ENCODE peak calls at places on chromosomes 2 and 18, in eight cellular contexts. C, B, U, G, A, R, E and Y are unnamed samples. For H3K9me3, the result is how much of the 10 kb centered on the place peaks cover.

GRCh38 chr2:172092716-172093415 is 7.6 kb downstream of the DLX1 start:
- DNase-seq in C (no peak), B (no peak), U (no peak), G (no peak), A (no peak), R (no peak), E (no peak), Y (no peak)

GRCh38 chr2:207133493-207133861 is 32.3 kb downstream of the KLF7 start:
- DNase-seq in C (peak), B (no peak), U (no peak), G (no peak), A (no peak), R (no peak), E (no peak), Y (no peak)

GRCh38 chr2:236943068-236943467 is 142.6 kb upstream of the COPS8 start:
- DNase-seq in C (no peak), B (no peak), U (no peak), G (no peak), A (peak), R (peak), E (no peak), Y (no peak)

GRCh38 chr2:135974036-135974435 is 11.4 kb downstream of the DARS1 start:
- DNase-seq in C (no peak), B (no peak), U (no peak), G (no peak), A (no peak), R (no peak), E (no peak), Y (no peak)

GRCh38 chr2:30300456-30301221 is 69.3 kb downstream of the LBH start:
- DNase-seq in C (no peak), B (no peak), U (no peak), G (no peak), A (no peak), R (no peak), E (no peak), Y (no peak)

GRCh38 chr2:242054881-242055801 is 185.6 kb downstream of the RTP5 start:
- DNase-seq in C (no peak), B (no peak), U (no peak), G (no peak), A (no peak), R (no peak), E (no peak), Y (no peak)

GRCh38 chr2:29526587-29527586 is 394.5 kb downstream of the ALK start:
- DNase-seq in C (no peak), B (no peak), U (no peak), G (no peak), A (no peak), R (no peak), E (no peak), Y (no peak)

GRCh38 chr2:73830871-73831401 is 2.2 kb downstream of the STAMBP start:
- DNase-seq in C (no peak), B (no peak), U (no peak), G (no peak), A (no peak), R (no peak), E (no peak), Y (no peak)

GRCh38 chr18:45651269-45651668 is 36.0 kb downstream of the SLC14A2 start:
- DNase-seq in C (no peak), B (no peak), U (no peak), G (no peak), A (no peak), R (no peak), E (no peak), Y (no peak)

GRCh38 chr2:2325538-2325937 is 5.5 kb downstream of the MYT1L start:
- DNase-seq in C (no peak), B (no peak), U (peak), G (no peak), A (no peak), R (no peak), E (no peak), Y (no peak)

GRCh38 chr2:213284105-213285090 is at the start of gene SPAG16:
- DNase-seq in C (peak), B (peak), U (peak), G (peak), A (peak), R (peak), E (peak), Y (peak)

GRCh38 chr2:59998324-59998723 is 555.1 kb downstream of the BCL11A start:
- DNase-seq in C (no peak), B (no peak), U (no peak), G (no peak), A (no peak), R (no peak), E (no peak), Y (no peak)

GRCh38 chr2:240567872-240568677 is at the start of gene RNPEPL1:
- DNase-seq in C (peak), B (peak), U (peak), G (peak), A (no peak), R (no peak), E (peak), Y (peak)

GRCh38 chr2:109030870-109031480 is 42.0 kb upstream of the EDAR start:
- DNase-seq in C (no peak), B (no peak), U (no peak), G (peak), A (no peak), R (no peak), E (no peak), Y (no peak)

GRCh38 chr2:181466661-181467576 is 9.7 kb downstream of the ITGA4 start:
- DNase-seq in C (peak), B (peak), U (peak), G (peak), A (peak), R (peak), E (peak), Y (peak)

GRCh38 chr18:54749291-54749690 is 79.0 kb upstream of the RAB27B start:
- DNase-seq in C (no peak), B (no peak), U (no peak), G (no peak), A (no peak), R (no peak), E (no peak), Y (no peak)

GRCh38 chr2:201363857-201364560 is 6.9 kb upstream of the FLACC1 start:
- DNase-seq in C (peak), B (no peak), U (no peak), G (peak), A (no peak), R (no peak), E (no peak), Y (peak)

GRCh38 chr2:226423498-226423960 is 376.1 kb downstream of the IRS1 start:
- DNase-seq in C (peak), B (peak), U (no peak), G (peak), A (peak), R (no peak), E (peak), Y (peak)

GRCh38 chr2:205902041-205902898 is 183.7 kb downstream of the INO80D start:
- DNase-seq in C (no peak), B (no peak), U (peak), G (no peak), A (no peak), R (no peak), E (peak), Y (no peak)

GRCh38 chr2:29388071-29388470 is 272.9 kb downstream of the CLIP4 start:
- DNase-seq in C (no peak), B (no peak), U (no peak), G (no peak), A (no peak), R (no peak), E (no peak), Y (no peak)

GRCh38 chr2:133774675-133775005 is 206.4 kb upstream of the NCKAP5 start:
- DNase-seq in C (no peak), B (no peak), U (no peak), G (no peak), A (no peak), R (no peak), E (peak), Y (no peak)

GRCh38 chr2:42071762-42072161 is 23.9 kb downstream of the PKDCC start:
- DNase-seq in C (no peak), B (no peak), U (no peak), G (no peak), A (no peak), R (no peak), E (no peak), Y (no peak)

GRCh38 chr2:50449306-50449705 is 582.6 kb downstream of the NRXN1 start:
- DNase-seq in C (no peak), B (no peak), U (no peak), G (no peak), A (no peak), R (no peak), E (no peak), Y (no peak)

GRCh38 chr2:150887926-150888325 is 373.7 kb downstream of the RBM43 start:
- DNase-seq in C (no peak), B (no peak), U (no peak), G (no peak), A (no peak), R (no peak), E (no peak), Y (no peak)

DNA sequence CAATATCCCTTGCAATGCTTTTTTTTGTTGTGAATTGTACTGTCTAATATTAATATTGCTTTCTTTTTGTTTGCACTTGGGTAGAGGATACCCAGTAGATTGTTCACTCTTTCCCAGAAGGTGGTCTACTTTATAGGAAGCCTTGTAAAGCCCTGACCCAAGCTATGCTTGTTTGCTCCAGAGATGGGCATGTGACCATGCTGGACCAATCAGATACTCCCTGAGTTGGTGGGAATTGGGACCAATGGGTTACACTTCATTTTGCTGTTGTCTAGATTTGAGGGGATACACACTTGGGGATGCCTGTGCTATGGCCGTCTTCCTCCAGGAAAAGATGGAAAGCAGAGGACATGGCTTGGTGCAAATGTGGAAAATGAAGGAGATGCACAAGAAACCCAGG is 314.3 kb downstream of the DYSF start:
- DNase-seq in C (no peak), B (no peak), U (no peak), G (no peak), A (no peak), R (no peak), E (no peak), Y (no peak)
- H3K4me3 ChIP-seq in C (no peak), B (no peak), U (no peak), G (no peak), A (no peak), R (no peak), E (no peak), Y (no peak)

GRCh38 chr2:63052411-63053234 is 2.0 kb downstream of the OTX1 start:
- DNase-seq in C (no peak), B (no peak), U (no peak), G (no peak), A (no peak), R (no peak), E (no peak), Y (no peak)
- H3K9me3 ChIP-seq in C (under half), B (under half), U (under half), G (under half), A (under half), R (under half), E (under half), Y (under half)

GRCh38 chr2:48856144-48856543 is 100.6 kb upstream of the LHCGR start:
- DNase-seq in C (no peak), B (no peak), U (no peak), G (no peak), A (no peak), R (no peak), E (no peak), Y (no peak)

GRCh38 chr2:48854681-48855080 is 99.2 kb upstream of the LHCGR start:
- DNase-seq in C (no peak), B (no peak), U (no peak), G (no peak), A (no peak), R (no peak), E (no peak), Y (no peak)

GRCh38 chr2:48855142-48855541 is 99.6 kb upstream of the LHCGR start:
- DNase-seq in C (no peak), B (no peak), U (no peak), G (no peak), A (no peak), R (no peak), E (no peak), Y (no peak)

GRCh38 chr2:48852938-48853337 is 97.4 kb upstream of the LHCGR start:
- DNase-seq in C (no peak), B (no peak), U (no peak), G (no peak), A (no peak), R (no peak), E (no peak), Y (no peak)

DNA sequence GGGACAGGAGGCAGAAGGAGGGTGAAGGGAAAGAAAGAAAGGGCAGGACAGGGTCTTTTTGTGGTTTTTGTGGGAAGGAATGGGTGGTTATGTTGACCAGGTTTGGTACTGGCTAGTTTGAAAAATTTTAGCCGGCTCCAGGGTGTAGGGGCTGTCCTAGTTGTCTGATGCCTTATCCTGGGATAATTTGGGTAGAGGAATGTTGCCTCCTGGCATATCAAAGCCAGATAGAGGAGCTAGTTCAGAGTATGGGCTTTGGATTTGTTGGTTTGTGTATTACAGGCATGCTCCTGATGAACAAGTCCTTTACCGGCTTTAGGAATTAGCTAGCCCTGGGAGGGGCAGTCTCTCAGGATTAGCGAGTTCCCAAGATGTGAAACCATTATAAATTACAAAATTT is 101.1 kb upstream of the LHCGR start:
- DNase-seq in C (no peak), B (no peak), U (no peak), G (no peak), A (no peak), R (no peak), E (no peak), Y (no peak)
- H3K4me3 ChIP-seq in C (no peak), B (no peak), U (no peak), G (no peak), A (no peak), R (no peak), E (no peak), Y (no peak)

DNA sequence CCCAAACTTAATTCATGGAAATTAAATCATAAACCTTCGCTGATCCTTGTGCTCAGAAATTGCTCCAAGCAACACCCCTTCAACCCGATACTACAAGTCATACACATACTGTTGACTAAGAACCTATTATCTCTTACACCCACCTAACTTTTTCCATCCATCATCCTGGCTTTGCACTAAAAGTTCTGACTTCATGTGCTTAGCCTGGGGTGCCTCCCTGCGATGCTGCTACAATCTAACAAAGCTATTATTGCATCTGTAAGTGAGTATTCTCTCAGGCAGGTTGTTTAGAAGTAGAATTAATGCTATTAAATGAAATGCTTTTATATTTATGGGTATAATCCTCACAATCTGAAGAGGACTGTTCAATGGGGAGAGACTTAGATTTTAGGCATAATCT is 619.8 kb downstream of the CCDC85A start:
- DNase-seq in C (no peak), B (no peak), U (no peak), G (no peak), A (no peak), R (no peak), E (no peak), Y (no peak)
- H3K9me3 ChIP-seq in C (under half), B (under half), U (under half), G (under half), A (under half), R (under half), E (under half), Y (under half)

GRCh38 chr2:72800491-72800890 is 25.3 kb downstream of the EXOC6B start:
- DNase-seq in C (no peak), B (no peak), U (no peak), G (no peak), A (no peak), R (no peak), E (no peak), Y (no peak)
- H3K4me3 ChIP-seq in C (no peak), B (no peak), U (no peak), G (no peak), A (no peak), R (no peak), E (no peak), Y (no peak)

DNA sequence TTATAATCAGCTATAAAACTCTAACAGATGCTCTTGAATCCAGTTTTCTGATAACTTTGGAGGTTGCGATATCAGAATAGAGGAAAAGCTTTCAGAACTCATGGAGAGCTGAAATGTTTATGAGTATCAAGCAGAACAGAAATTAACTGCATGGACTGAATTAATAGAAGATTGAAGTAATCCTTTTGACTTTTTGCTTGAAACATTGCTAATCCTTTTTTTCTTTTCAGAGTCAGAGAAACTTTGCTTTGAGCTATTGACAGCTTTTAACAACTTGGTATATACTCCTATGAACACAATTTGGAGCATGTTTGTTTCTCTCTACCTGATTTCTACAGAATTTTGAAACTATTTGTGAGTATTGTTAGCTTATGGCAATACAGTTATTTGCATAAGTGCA is 1254.8 kb downstream of the LRP1B start:
- DNase-seq in C (no peak), B (no peak), U (no peak), G (no peak), A (no peak), R (no peak), E (no peak), Y (no peak)
- H3K9me3 ChIP-seq in C (under half), B (under half), U (under half), G (under half), A (under half), R (under half), E (under half), Y (under half)